ENCODE peak calls at places on chromosomes 16 and 17, in four cellular contexts. K is NCI-H1436; C is activated T-helper 1 cell treated with Interleukin-2 at 50 U/mL for 16 hours; R is CD8-positive, alpha-beta memory T cell. S is an unnamed sample.

GRCh38 chr17:41315814-41316430 is 412 bp upstream of the KRTAP17-1 start:
- DNase-seq in K (no peak), C (no peak), R (no peak), S (no peak)

GRCh38 chr17:60863892-60864673 is 186.4 kb downstream of the BCAS3 start:
- DNase-seq in K (no peak), C (no peak), R (no peak), S (peak; percentile 64)

GRCh38 chr16:76741623-76742022 is 449.4 kb upstream of the MON1B start:
- DNase-seq in K (no peak), C (no peak), R (no peak), S (no peak)

GRCh38 chr17:8698142-8699050 is 46.2 kb downstream of the CCDC42 start:
- DNase-seq in K (no peak), C (no peak), R (no peak), S (peak; percentile 19)

GRCh38 chr17:74282587-74283370 is 8.7 kb downstream of the DNAI2 start:
- DNase-seq in K (no peak), C (peak; percentile 12), R (peak; percentile 74), S (no peak)

GRCh38 chr17:29039764-29040598 is 3.0 kb upstream of the PIPOX start:
- DNase-seq in K (no peak), C (no peak), R (no peak), S (no peak)

GRCh38 chr17:63189082-63189481 is 223.0 kb downstream of the TANC2 start:
- DNase-seq in K (no peak), C (no peak), R (no peak), S (no peak)

GRCh38 chr17:40518401-40519088 is 17.1 kb upstream of the TNS4 start:
- DNase-seq in K (no peak), C (no peak), R (no peak), S (no peak)

GRCh38 chr17:77723909-77724875 is 234.3 kb upstream of the TNRC6C start:
- DNase-seq in K (no peak), C (no peak), R (no peak), S (no peak)

GRCh38 chr16:9033125-9033830 is 58.2 kb upstream of the HAPSTR1 start:
- DNase-seq in K (no peak), C (no peak), R (no peak), S (peak; percentile 55)

GRCh38 chr17:3772764-3773163 is 28.2 kb downstream of the ITGAE start:
- DNase-seq in K (no peak), C (no peak), R (no peak), S (no peak)

GRCh38 chr17:44360144-44360533 is 3.5 kb downstream of the FAM171A2 start:
- DNase-seq in K (no peak), C (no peak), R (no peak), S (no peak)

GRCh38 chr16:4987580-4988374 is 29.6 kb downstream of the SEC14L5 start:
- DNase-seq in K (no peak), C (no peak), R (no peak), S (no peak)

GRCh38 chr17:17805575-17805974 is 31.2 kb downstream of the SREBF1 start:
- DNase-seq in K (no peak), C (no peak), R (no peak), S (no peak)

GRCh38 chr16:3999890-4000325 is 116.3 kb downstream of the ADCY9 start:
- DNase-seq in K (no peak), C (no peak), R (no peak), S (no peak)

GRCh38 chr17:15958484-15958854 is 13.5 kb downstream of the ADORA2B start:
- DNase-seq in K (no peak), C (no peak), R (no peak), S (no peak)